ENCODE peak calls at places on chromosome 5, in four cellular contexts. T is kidney glomerular epithelial cell, G is amniotic epithelial cell, Z is keratinocyte. A is an unnamed sample.

GRCh38 chr5:93279292-93279974 is 301.6 kb downstream of the NR2F1-AS1 start:
- DNase-seq in T (no peak), G (no peak), Z (no peak), A (no peak)

GRCh38 chr5:177098772-177099152 is 12.0 kb downstream of the FGFR4 start:
- DNase-seq in T (no peak), G (no peak), Z (no peak), A (no peak)

GRCh38 chr5:96487859-96488258 is 54.8 kb upstream of the PCSK1 start:
- DNase-seq in T (no peak), G (no peak), Z (no peak), A (no peak)

GRCh38 chr5:112706446-112707016 is 31.2 kb upstream of the APC start:
- DNase-seq in T (no peak), G (no peak), Z (no peak), A (no peak)

GRCh38 chr5:585962-586628 is 26.0 kb upstream of the CEP72 start:
- DNase-seq in T (no peak), G (no peak), Z (no peak), A (no peak)

GRCh38 chr5:33379757-33380156 is 61.0 kb upstream of the TARS1 start:
- DNase-seq in T (no peak), G (peak), Z (peak), A (no peak)

GRCh38 chr5:148937830-148938534 is 111.6 kb downstream of the ADRB2 start:
- DNase-seq in T (no peak), G (no peak), Z (no peak), A (no peak)

GRCh38 chr5:122493091-122493775 is 181.2 kb downstream of the SNCAIP start:
- DNase-seq in T (peak), G (peak), Z (no peak), A (no peak)

A was measured in GM12891.